ENCODE peak calls at places on chromosomes 11 and 22, in ten cellular contexts. M is stimulated activated CD4-positive, alpha-beta T cell treated with anti-CD3 and anti-CD28 coated beads, Interleukin-2, amount 100 ng/mL, for 24 hours; U is CD14-positive monocyte; N is AG04449; R is NCI-H187 treated with DMSO at 0.1 percent for 48 hours; A is kidney tubule cell; C is gastrocnemius medialis; F is activated CD4-positive, CD25-positive, alpha-beta regulatory T cell; S is islet precursor cell; O is left lobe of liver. K is an unnamed sample.

GRCh38 chr11:58058276-58059010 is 27.7 kb downstream of the OR6Q1 start:
- DNase-seq in R (no peak), N (no peak), U (no peak), F (no peak), A (peak), M (no peak), S (no peak), C (no peak), O (no peak), K (no peak)

GRCh38 chr22:28594784-28595324 is 84.8 kb downstream of the TTC28 start:
- DNase-seq in U (no peak), F (no peak), A (peak), O (no peak), C (no peak), S (no peak), N (peak), M (no peak), R (no peak), K (no peak)

GRCh38 chr22:32904044-32904443 is 102.5 kb downstream of the TIMP3 start:
- DNase-seq in U (no peak), F (no peak), S (no peak), R (no peak), C (no peak), M (no peak), A (peak), N (no peak), O (no peak), K (no peak)

GRCh38 chr11:1351278-1351937 is 38.3 kb upstream of the BRSK2 start:
- DNase-seq in U (peak), C (no peak), R (no peak), F (no peak), A (peak), M (no peak), N (no peak), S (peak), O (no peak), K (no peak)

GRCh38 chr11:17734418-17734911 is at the start of gene KCNC1:
- DNase-seq in M (peak), U (no peak), S (peak), C (no peak), O (no peak), R (no peak), F (no peak), N (no peak), A (peak), K (no peak)

GRCh38 chr11:72617080-72617744 is 57.0 kb downstream of the PDE2A start:
- DNase-seq in R (no peak), A (no peak), N (no peak), M (no peak), F (no peak), C (no peak), S (no peak), O (no peak), U (no peak), K (no peak)

GRCh38 chr11:101456812-101457211 is 127.0 kb downstream of the TRPC6 start:
- DNase-seq in F (no peak), O (no peak), A (peak), N (no peak), C (no peak), M (no peak), U (no peak), S (no peak), R (no peak), K (no peak)

GRCh38 chr11:101458161-101458560 is 125.6 kb downstream of the TRPC6 start:
- DNase-seq in S (no peak), M (no peak), N (no peak), F (no peak), A (peak), O (no peak), U (no peak), C (no peak), R (no peak), K (no peak)

GRCh38 chr11:118792642-118793124 is 1.7 kb upstream of the DDX6 start:
- DNase-seq in C (peak), A (peak), F (peak), U (peak), O (peak), N (peak), S (peak), R (no peak), M (peak), K (peak)

GRCh38 chr22:28505416-28506156 is 174.1 kb downstream of the TTC28 start:
- DNase-seq in S (no peak), O (no peak), M (no peak), N (no peak), R (no peak), A (peak), U (no peak), F (no peak), C (no peak), K (no peak)

K was measured in lower leg skin.